ENCODE peak calls at places on chromosomes 4 and X, in ten cellular contexts. One of them, this sample, is unnamed.

GRCh38 chr4:152190907-152191306 is 345.0 kb downstream of the FBXW7 start:
- DNase-seq in AML-193: no peak
- DNase-seq in GM12865: no peak
- DNase-seq in activated CD4-positive, alpha-beta T cell treated with anti-CD3 and anti-CD28 coated beads, Interleukin-2, amount 50 U/mL, for 24 hours: no peak
- DNase-seq in NCI-H510A treated with DMSO at 0.1 percent for 48 hours: no peak
- DNase-seq in RKO: no peak
- DNase-seq in activated T-cell treated with anti-CD3 and anti-CD28 coated beads, Interleukin-2, amount 50 U/mL, for 72 hours: no peak
- DNase-seq in LoVo: no peak
- DNase-seq in fibroblast of lung: no peak
- DNase-seq in NCI-H1092: no peak
- DNase-seq in this sample: no peak

GRCh38 chr4:102263024-102263787 is 82.1 kb downstream of the SLC39A8 start:
- DNase-seq in AML-193: peak; percentile 33
- DNase-seq in GM12865: peak; percentile 48
- DNase-seq in activated CD4-positive, alpha-beta T cell treated with anti-CD3 and anti-CD28 coated beads, Interleukin-2, amount 50 U/mL, for 24 hours: no peak
- DNase-seq in NCI-H510A treated with DMSO at 0.1 percent for 48 hours: peak; percentile 42
- DNase-seq in RKO: peak; percentile 67
- DNase-seq in activated T-cell treated with anti-CD3 and anti-CD28 coated beads, Interleukin-2, amount 50 U/mL, for 72 hours: peak; percentile 39
- DNase-seq in LoVo: peak; percentile 49
- DNase-seq in fibroblast of lung: peak; percentile 45
- DNase-seq in NCI-H1092: peak; percentile 45
- DNase-seq in this sample: no peak

GRCh38 chr4:56424697-56425514 is 10.5 kb downstream of the PPAT start:
- DNase-seq in AML-193: peak; percentile 37
- DNase-seq in GM12865: peak; percentile 54
- DNase-seq in activated CD4-positive, alpha-beta T cell treated with anti-CD3 and anti-CD28 coated beads, Interleukin-2, amount 50 U/mL, for 24 hours: no peak
- DNase-seq in NCI-H510A treated with DMSO at 0.1 percent for 48 hours: peak; percentile 25
- DNase-seq in RKO: peak; percentile 40
- DNase-seq in activated T-cell treated with anti-CD3 and anti-CD28 coated beads, Interleukin-2, amount 50 U/mL, for 72 hours: peak; percentile 35
- DNase-seq in LoVo: no peak
- DNase-seq in fibroblast of lung: peak; percentile 64
- DNase-seq in NCI-H1092: no peak
- DNase-seq in this sample: peak; percentile 22

GRCh38 chr4:39942507-39942906 is 35.2 kb downstream of the PDS5A start:
- DNase-seq in AML-193: no peak
- DNase-seq in GM12865: peak; percentile 45
- DNase-seq in activated CD4-positive, alpha-beta T cell treated with anti-CD3 and anti-CD28 coated beads, Interleukin-2, amount 50 U/mL, for 24 hours: no peak
- DNase-seq in NCI-H510A treated with DMSO at 0.1 percent for 48 hours: no peak
- DNase-seq in RKO: no peak
- DNase-seq in activated T-cell treated with anti-CD3 and anti-CD28 coated beads, Interleukin-2, amount 50 U/mL, for 72 hours: no peak
- DNase-seq in LoVo: no peak
- DNase-seq in fibroblast of lung: no peak
- DNase-seq in NCI-H1092: no peak
- DNase-seq in this sample: no peak

GRCh38 chrX:132876509-132876837 is 82.0 kb downstream of the HS6ST2 start:
- DNase-seq in AML-193: no peak
- DNase-seq in GM12865: no peak
- DNase-seq in activated CD4-positive, alpha-beta T cell treated with anti-CD3 and anti-CD28 coated beads, Interleukin-2, amount 50 U/mL, for 24 hours: no peak
- DNase-seq in NCI-H510A treated with DMSO at 0.1 percent for 48 hours: no peak
- DNase-seq in RKO: no peak
- DNase-seq in activated T-cell treated with anti-CD3 and anti-CD28 coated beads, Interleukin-2, amount 50 U/mL, for 72 hours: no peak
- DNase-seq in LoVo: no peak
- DNase-seq in fibroblast of lung: no peak
- DNase-seq in NCI-H1092: no peak
- DNase-seq in this sample: no peak

GRCh38 chrX:96843566-96843965 is 40.1 kb upstream of the RPA4 start:
- DNase-seq in AML-193: no peak
- DNase-seq in GM12865: no peak
- DNase-seq in activated CD4-positive, alpha-beta T cell treated with anti-CD3 and anti-CD28 coated beads, Interleukin-2, amount 50 U/mL, for 24 hours: no peak
- DNase-seq in NCI-H510A treated with DMSO at 0.1 percent for 48 hours: no peak
- DNase-seq in RKO: no peak
- DNase-seq in activated T-cell treated with anti-CD3 and anti-CD28 coated beads, Interleukin-2, amount 50 U/mL, for 72 hours: no peak
- DNase-seq in LoVo: no peak
- DNase-seq in fibroblast of lung: no peak
- DNase-seq in NCI-H1092: no peak
- DNase-seq in this sample: peak; percentile 6

GRCh38 chrX:150966235-150966634 is 16.9 kb upstream of the HMGB3 start:
- DNase-seq in AML-193: no peak
- DNase-seq in GM12865: no peak
- DNase-seq in activated CD4-positive, alpha-beta T cell treated with anti-CD3 and anti-CD28 coated beads, Interleukin-2, amount 50 U/mL, for 24 hours: no peak
- DNase-seq in NCI-H510A treated with DMSO at 0.1 percent for 48 hours: no peak
- DNase-seq in RKO: no peak
- DNase-seq in activated T-cell treated with anti-CD3 and anti-CD28 coated beads, Interleukin-2, amount 50 U/mL, for 72 hours: no peak
- DNase-seq in LoVo: no peak
- DNase-seq in fibroblast of lung: no peak
- DNase-seq in NCI-H1092: no peak
- DNase-seq in this sample: no peak

GRCh38 chr4:23023121-23023520 is 330.4 kb downstream of the GBA3 start:
- DNase-seq in AML-193: no peak
- DNase-seq in GM12865: no peak
- DNase-seq in activated CD4-positive, alpha-beta T cell treated with anti-CD3 and anti-CD28 coated beads, Interleukin-2, amount 50 U/mL, for 24 hours: no peak
- DNase-seq in NCI-H510A treated with DMSO at 0.1 percent for 48 hours: no peak
- DNase-seq in RKO: no peak
- DNase-seq in activated T-cell treated with anti-CD3 and anti-CD28 coated beads, Interleukin-2, amount 50 U/mL, for 72 hours: no peak
- DNase-seq in LoVo: no peak
- DNase-seq in fibroblast of lung: no peak
- DNase-seq in NCI-H1092: no peak
- DNase-seq in this sample: no peak

This sample was measured in thyroid gland.